ENCODE peak calls at places on chromosomes 4 and X, in seven cellular contexts. One of them, this sample, is unnamed.

GRCh38 chr4:7627251-7628250 is 192.8 kb upstream of the PSAPL1 start:
- DNase-seq in NCI-H345: no peak
- DNase-seq in HFF-Myc: no peak
- DNase-seq in neural crest cell: no peak
- DNase-seq in fibroblast of mammary gland: no peak
- DNase-seq in astrocyte of the hippocampus: peak
- DNase-seq in activated T-cell treated with anti-CD3 and anti-CD28 coated beads for 4 hours: no peak
- DNase-seq in this sample: no peak

GRCh38 chr4:184892999-184893398 is 67.2 kb upstream of the ACSL1 start:
- DNase-seq in NCI-H345: no peak
- DNase-seq in HFF-Myc: no peak
- DNase-seq in neural crest cell: no peak
- DNase-seq in fibroblast of mammary gland: no peak
- DNase-seq in astrocyte of the hippocampus: no peak
- DNase-seq in activated T-cell treated with anti-CD3 and anti-CD28 coated beads for 4 hours: no peak
- DNase-seq in this sample: no peak

GRCh38 chr4:89538886-89539285 is 231.3 kb upstream of the GPRIN3 start:
- DNase-seq in NCI-H345: no peak
- DNase-seq in HFF-Myc: no peak
- DNase-seq in neural crest cell: no peak
- DNase-seq in fibroblast of mammary gland: no peak
- DNase-seq in astrocyte of the hippocampus: no peak
- DNase-seq in activated T-cell treated with anti-CD3 and anti-CD28 coated beads for 4 hours: no peak
- DNase-seq in this sample: no peak

GRCh38 chr4:189305500-189305899 is 635.2 kb upstream of the FRG1 start:
- DNase-seq in NCI-H345: no peak
- DNase-seq in HFF-Myc: no peak
- DNase-seq in neural crest cell: no peak
- DNase-seq in fibroblast of mammary gland: no peak
- DNase-seq in astrocyte of the hippocampus: no peak
- DNase-seq in activated T-cell treated with anti-CD3 and anti-CD28 coated beads for 4 hours: no peak
- DNase-seq in this sample: no peak

GRCh38 chr4:183658362-183659028 is 490 bp downstream of the RWDD4 start:
- DNase-seq in NCI-H345: no peak
- DNase-seq in HFF-Myc: no peak
- DNase-seq in neural crest cell: peak
- DNase-seq in fibroblast of mammary gland: no peak
- DNase-seq in astrocyte of the hippocampus: peak
- DNase-seq in activated T-cell treated with anti-CD3 and anti-CD28 coated beads for 4 hours: peak
- DNase-seq in this sample: no peak

GRCh38 chr4:181897935-181898334 is 345.3 kb upstream of the TENM3 start:
- DNase-seq in NCI-H345: no peak
- DNase-seq in HFF-Myc: no peak
- DNase-seq in neural crest cell: no peak
- DNase-seq in fibroblast of mammary gland: peak
- DNase-seq in astrocyte of the hippocampus: peak
- DNase-seq in activated T-cell treated with anti-CD3 and anti-CD28 coated beads for 4 hours: no peak
- DNase-seq in this sample: no peak

GRCh38 chr4:71209161-71209560 is 129.7 kb upstream of the SLC4A4 start:
- DNase-seq in NCI-H345: no peak
- DNase-seq in HFF-Myc: no peak
- DNase-seq in neural crest cell: no peak
- DNase-seq in fibroblast of mammary gland: peak
- DNase-seq in astrocyte of the hippocampus: peak
- DNase-seq in activated T-cell treated with anti-CD3 and anti-CD28 coated beads for 4 hours: no peak
- DNase-seq in this sample: no peak

GRCh38 chrX:109635151-109635550 is 10.2 kb upstream of the KCNE5 start:
- DNase-seq in NCI-H345: no peak
- DNase-seq in HFF-Myc: no peak
- DNase-seq in neural crest cell: no peak
- DNase-seq in fibroblast of mammary gland: peak
- DNase-seq in astrocyte of the hippocampus: peak
- DNase-seq in activated T-cell treated with anti-CD3 and anti-CD28 coated beads for 4 hours: no peak
- DNase-seq in this sample: peak

GRCh38 chr4:114535725-114536124 is 62.9 kb upstream of the UGT8 start:
- DNase-seq in NCI-H345: no peak
- DNase-seq in HFF-Myc: no peak
- DNase-seq in neural crest cell: no peak
- DNase-seq in fibroblast of mammary gland: no peak
- DNase-seq in astrocyte of the hippocampus: peak
- DNase-seq in activated T-cell treated with anti-CD3 and anti-CD28 coated beads for 4 hours: no peak
- DNase-seq in this sample: no peak

GRCh38 chrX:107597264-107597663 is 31.0 kb upstream of the PRPS1 start:
- DNase-seq in NCI-H345: no peak
- DNase-seq in HFF-Myc: no peak
- DNase-seq in neural crest cell: no peak
- DNase-seq in fibroblast of mammary gland: no peak
- DNase-seq in astrocyte of the hippocampus: no peak
- DNase-seq in activated T-cell treated with anti-CD3 and anti-CD28 coated beads for 4 hours: no peak
- DNase-seq in this sample: no peak

GRCh38 chr4:158157412-158157811 is 15.4 kb downstream of the GASK1B start:
- DNase-seq in NCI-H345: no peak
- DNase-seq in HFF-Myc: no peak
- DNase-seq in neural crest cell: no peak
- DNase-seq in fibroblast of mammary gland: no peak
- DNase-seq in astrocyte of the hippocampus: no peak
- DNase-seq in activated T-cell treated with anti-CD3 and anti-CD28 coated beads for 4 hours: no peak
- DNase-seq in this sample: no peak

GRCh38 chr4:181004056-181004455 is 1239.1 kb upstream of the TENM3 start:
- DNase-seq in NCI-H345: no peak
- DNase-seq in HFF-Myc: no peak
- DNase-seq in neural crest cell: no peak
- DNase-seq in fibroblast of mammary gland: peak
- DNase-seq in astrocyte of the hippocampus: no peak
- DNase-seq in activated T-cell treated with anti-CD3 and anti-CD28 coated beads for 4 hours: no peak
- DNase-seq in this sample: no peak

GRCh38 chr4:159296061-159296460 is 193.2 kb downstream of the RAPGEF2 start:
- DNase-seq in NCI-H345: no peak
- DNase-seq in HFF-Myc: no peak
- DNase-seq in neural crest cell: no peak
- DNase-seq in fibroblast of mammary gland: peak
- DNase-seq in astrocyte of the hippocampus: peak
- DNase-seq in activated T-cell treated with anti-CD3 and anti-CD28 coated beads for 4 hours: no peak
- DNase-seq in this sample: no peak